ENCODE peak calls at places on chromosomes 7 and 10, in six cellular contexts. N is left ventricle myocardium inferior; M is transverse colon; G is thoracic aorta; V is pancreas; E is CD8-positive, alpha-beta memory T cell. J is an unnamed sample.

GRCh38 chr7:35581564-35581963 is 113.4 kb downstream of the HERPUD2 start:
- DNase-seq in M (no peak), N (no peak), V (no peak), E (no peak), G (no peak), J (no peak)

GRCh38 chr7:24572421-24573007 is 738 bp upstream of the PALS2 start:
- DNase-seq in V (peak; percentile 52), E (peak; percentile 59), N (no peak), G (peak; percentile 11), M (peak; percentile 30), J (peak; percentile 63)

GRCh38 chr7:24830440-24831050 is 73.3 kb upstream of the GSDME start:
- DNase-seq in M (no peak), E (no peak), V (no peak), G (no peak), N (no peak), J (no peak)

GRCh38 chr10:95814011-95814727 is 58.2 kb downstream of the ENTPD1 start:
- DNase-seq in M (no peak), V (no peak), G (no peak), E (no peak), N (no peak), J (no peak)

GRCh38 chr10:128848807-128849206 is 618.2 kb upstream of the MGMT start:
- DNase-seq in M (no peak), V (no peak), N (no peak), G (no peak), E (no peak), J (no peak)

GRCh38 chr7:6453737-6454136 is 6.0 kb upstream of the DAGLB start:
- DNase-seq in E (no peak), V (no peak), N (no peak), G (no peak), M (no peak), J (no peak)

GRCh38 chr7:91266067-91266930 is 2.1 kb downstream of the FZD1 start:
- DNase-seq in G (no peak), V (no peak), N (peak; percentile 25), M (peak; percentile 16), E (no peak), J (peak; percentile 67)

GRCh38 chr10:23779287-23779686 is 340.4 kb downstream of the OTUD1 start:
- DNase-seq in V (no peak), G (no peak), N (no peak), M (no peak), E (no peak), J (no peak)

GRCh38 chr7:65910237-65910636 is 37.4 kb downstream of the VKORC1L1 start:
- DNase-seq in E (no peak), N (no peak), M (no peak), G (no peak), V (no peak), J (no peak)

GRCh38 chr7:65902306-65902705 is 29.4 kb downstream of the VKORC1L1 start:
- DNase-seq in E (no peak), N (no peak), M (no peak), V (no peak), G (no peak), J (no peak)

GRCh38 chr7:65912220-65912619 is 39.3 kb downstream of the VKORC1L1 start:
- DNase-seq in V (no peak), M (no peak), E (no peak), N (no peak), G (no peak), J (no peak)

DNA sequence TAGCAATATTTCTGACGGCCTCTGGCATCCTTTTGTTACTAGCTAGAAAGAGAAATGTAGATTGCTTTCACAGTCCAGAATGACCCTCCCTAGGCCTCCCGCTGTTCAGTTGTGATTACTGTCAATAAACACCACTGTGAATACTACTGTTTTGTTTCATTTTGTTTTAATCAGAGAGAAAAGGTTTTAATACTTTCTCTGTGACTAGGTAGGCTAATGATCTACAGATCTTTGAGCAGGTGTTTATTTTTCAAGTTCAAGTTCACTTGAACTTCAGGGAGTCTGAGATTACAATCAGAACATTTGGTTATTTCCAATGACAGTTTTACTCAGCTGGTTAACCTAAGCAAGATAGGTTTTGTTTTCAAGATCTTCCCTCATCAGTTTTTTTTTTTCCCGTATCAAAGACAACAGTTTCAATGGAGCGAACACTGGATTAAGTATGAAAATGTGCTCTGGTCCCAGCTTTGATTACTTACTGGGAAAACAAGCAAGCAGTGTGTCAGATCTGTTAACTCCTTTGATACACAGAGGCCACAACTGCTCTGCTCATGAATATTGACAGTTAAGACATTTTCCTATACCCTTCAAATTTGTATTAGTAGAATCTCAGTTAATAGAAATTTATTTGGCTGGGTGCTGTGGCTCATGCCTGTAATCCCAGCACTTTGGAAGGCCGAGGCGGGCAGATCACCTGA is 34.8 kb downstream of the VKORC1L1 start:
- DNase-seq in G (no peak), M (no peak), V (no peak), N (no peak), E (no peak), J (no peak)
- H3K27ac ChIP-seq in G (no peak overlapping the region), M (no peak overlapping the region), V (peak overlapping the region; percentile 60), N (no peak overlapping the region), E (no peak overlapping the region), J (peak overlapping the region; percentile 52)

DNA sequence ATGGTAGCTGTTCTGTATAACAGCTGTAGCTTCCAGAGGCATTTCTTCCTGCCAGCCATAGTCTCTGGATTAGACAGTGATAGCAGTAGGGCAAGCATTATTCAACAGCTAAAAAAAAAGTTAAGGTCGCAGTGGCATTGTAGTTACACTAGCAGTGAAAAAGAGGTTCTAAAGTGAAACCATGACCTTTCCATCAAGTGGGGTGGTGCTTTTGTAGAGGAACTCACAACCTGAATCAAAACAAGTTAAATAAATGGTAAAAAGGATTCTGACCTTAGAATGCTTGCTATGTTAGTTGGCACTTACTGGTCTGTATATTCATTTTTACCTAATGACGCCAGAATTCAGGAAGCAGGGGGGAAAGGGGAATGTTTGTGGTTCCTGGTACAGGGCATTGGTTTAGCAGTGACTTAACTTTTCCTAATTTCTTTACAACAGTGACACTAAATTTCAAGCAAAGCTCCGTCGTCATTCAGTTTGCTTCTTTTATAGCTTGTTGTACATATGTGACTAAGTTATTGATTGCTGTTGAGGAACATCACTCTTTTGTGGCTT is 55.0 kb downstream of the GBF1 start:
- DNase-seq in M (no peak), V (no peak), N (no peak), E (no peak), G (no peak), J (no peak)
- H3K27ac ChIP-seq in M (no peak overlapping the region), V (no peak overlapping the region), N (peak overlapping the region; percentile 77), E (no peak overlapping the region), G (no peak overlapping the region), J (peak overlapping the region; percentile 42)

DNA sequence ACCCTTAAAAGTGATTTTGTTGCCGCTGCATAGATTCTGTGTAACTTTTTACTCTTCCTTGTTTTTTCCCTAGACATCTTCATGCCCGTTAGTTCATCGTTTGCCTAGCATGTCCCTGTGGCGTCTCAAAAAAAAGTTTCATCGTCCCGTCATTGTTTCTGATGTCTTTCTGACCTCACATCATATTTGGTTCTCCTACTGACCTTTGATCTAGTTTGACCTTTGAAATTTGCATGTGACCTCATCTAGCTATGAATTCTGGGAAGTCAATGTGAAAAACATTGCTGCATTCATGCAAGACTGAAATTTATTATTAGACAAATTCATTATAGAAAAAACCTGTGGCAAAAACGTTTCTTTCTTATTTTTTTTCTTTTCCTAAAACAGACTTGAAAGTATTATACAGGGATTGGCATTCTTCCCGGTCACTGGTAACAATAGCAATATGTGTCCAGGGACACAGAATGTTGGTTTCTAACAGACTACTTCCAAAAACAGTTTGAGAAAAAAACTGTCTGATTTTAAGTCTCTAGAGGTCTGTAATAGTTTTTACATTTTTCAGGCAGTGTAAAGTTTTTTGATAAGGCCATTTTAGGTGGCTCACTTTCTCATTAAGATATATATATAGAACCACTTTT is 280.9 kb downstream of the USP6NL start:
- DNase-seq in E (no peak), N (no peak), M (no peak), G (no peak), V (no peak), J (no peak)
- H3K27ac ChIP-seq in E (no peak overlapping the region), N (peak overlapping the region; percentile 78), M (no peak overlapping the region), G (peak overlapping the region; percentile 58), V (no peak overlapping the region), J (no peak overlapping the region)

GRCh38 chr10:113053091-113053490 is 103.0 kb downstream of the TCF7L2 start:
- DNase-seq in V (no peak), G (peak; percentile 69), N (peak; percentile 42), E (no peak), M (no peak), J (no peak)
- H3K27ac ChIP-seq in V (no peak overlapping the region), G (peak overlapping the region; percentile 90), N (peak overlapping the region; percentile 73), E (no peak overlapping the region), M (no peak overlapping the region), J (no peak overlapping the region)

GRCh38 chr10:4678951-4679671 is 146.9 kb upstream of the AKR1E2 start:
- DNase-seq in G (no peak), M (peak; percentile 72), E (no peak), N (no peak), V (no peak), J (no peak)
- H3K27ac ChIP-seq in G (peak overlapping the region; percentile 79), M (peak overlapping the region; percentile 75), E (no peak overlapping the region), N (peak overlapping the region; percentile 43), V (peak overlapping the region; percentile 61), J (no peak overlapping the region)

DNA sequence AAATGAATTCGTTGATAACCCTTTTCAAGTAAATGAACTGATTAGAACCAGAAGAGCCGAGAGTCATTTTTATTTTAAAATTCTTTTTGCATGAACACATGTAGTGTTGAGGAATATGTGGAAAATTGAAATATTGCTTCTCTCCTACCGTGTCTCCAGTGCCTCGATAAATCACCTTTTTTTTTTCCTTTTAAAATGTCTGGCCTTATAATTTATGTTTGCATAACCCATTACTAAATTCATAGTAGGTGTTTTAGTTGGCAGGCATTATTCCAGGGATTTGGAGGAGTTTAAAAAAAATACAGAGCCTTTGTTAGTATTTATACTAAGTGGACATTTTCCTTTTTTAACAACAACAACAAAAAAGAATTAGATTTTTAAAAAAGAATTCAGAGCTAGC is 115.6 kb downstream of the CUX1 start:
- DNase-seq in E (no peak), N (no peak), V (no peak), G (no peak), M (no peak), J (no peak)
- H3K27ac ChIP-seq in E (no peak overlapping the region), N (no peak overlapping the region), V (no peak overlapping the region), G (peak overlapping the region; percentile 63), M (peak overlapping the region; percentile 90), J (no peak overlapping the region)

GRCh38 chr10:126663328-126663727 is 7.2 kb downstream of the C10orf90 start:
- DNase-seq in N (peak; percentile 54), G (no peak), M (no peak), E (no peak), V (no peak), J (no peak)
- H3K27ac ChIP-seq in N (peak overlapping the region; percentile 73), G (no peak overlapping the region), M (peak overlapping the region; percentile 41), E (no peak overlapping the region), V (no peak overlapping the region), J (no peak overlapping the region)

J was measured in upper lobe of right lung.